ENCODE peak calls at places on chromosomes 2 and 18, in nine cellular contexts. G is activated T-helper 1 cell treated with Interleukin-2 at 50 U/mL for 16 hours; B is GM06990; U is stomach; Y is T follicular helper cell; H is heart left ventricle; F is T1000; R is stimulated activated CD4-positive, alpha-beta T cell treated with anti-CD3 and anti-CD28 coated beads, Interleukin-2, amount 100 ng/mL, for 48 hours; Z is HTR-8/SVneo. L is an unnamed sample.

GRCh38 chr2:200357845-200358244 is 51.4 kb downstream of the SPATS2L start:
- DNase-seq in Y (no peak), F (no peak), Z (no peak), B (no peak), G (no peak), H (no peak), R (no peak), U (no peak), L (no peak)

GRCh38 chr2:39728941-39729351 is 50.1 kb downstream of the THUMPD2 start:
- DNase-seq in G (no peak), U (peak; percentile 35), H (peak; percentile 39), B (no peak), Z (peak; percentile 42), R (peak; percentile 6), Y (no peak), F (no peak), L (no peak)

GRCh38 chr2:240149943-240150784 is 9.7 kb upstream of the OTOS start:
- DNase-seq in U (peak; percentile 32), Z (peak; percentile 77), Y (no peak), G (no peak), B (no peak), F (no peak), R (peak; percentile 34), H (peak; percentile 37), L (no peak)

GRCh38 chr18:5779922-5780321 is 115.4 kb downstream of the TMEM200C start:
- DNase-seq in U (no peak), R (no peak), Y (no peak), B (no peak), Z (no peak), F (no peak), G (no peak), H (no peak), L (no peak)

GRCh38 chr18:58584219-58585127 is 44.4 kb downstream of the ALPK2 start:
- DNase-seq in F (no peak), H (no peak), Y (no peak), B (no peak), Z (no peak), U (no peak), R (no peak), G (no peak), L (no peak)

GRCh38 chr2:27723372-27724144 is 48.0 kb upstream of the MRPL33 start:
- DNase-seq in B (no peak), G (no peak), R (no peak), U (peak; percentile 79), Z (peak; percentile 82), F (peak; percentile 15), Y (no peak), H (peak; percentile 68), L (peak; percentile 34)

GRCh38 chr2:137202310-137202709 is 437.0 kb downstream of the THSD7B start:
- DNase-seq in Z (no peak), H (no peak), B (no peak), R (no peak), U (no peak), F (no peak), G (no peak), Y (no peak), L (no peak)

GRCh38 chr2:173462908-173463840 is 108.5 kb downstream of the CDCA7 start:
- DNase-seq in B (no peak), U (no peak), R (no peak), Y (no peak), H (no peak), G (no peak), Z (no peak), F (no peak), L (no peak)

GRCh38 chr2:878245-878930 is 72.3 kb upstream of the SNTG2 start:
- DNase-seq in F (no peak), Z (no peak), Y (no peak), R (no peak), G (no peak), H (no peak), U (peak; percentile 20), B (no peak), L (no peak)

GRCh38 chr2:140565756-140566155 is 1565.1 kb downstream of the LRP1B start:
- DNase-seq in B (no peak), U (no peak), G (no peak), H (no peak), R (no peak), Y (no peak), F (no peak), Z (no peak), L (no peak)

GRCh38 chr18:46771141-46771540 is 14.3 kb upstream of the ST8SIA5 start:
- DNase-seq in Y (no peak), Z (no peak), B (no peak), G (no peak), U (no peak), H (no peak), F (no peak), R (no peak), L (no peak)

GRCh38 chr2:127657232-127657595 is 11.3 kb downstream of the GPR17 start:
- DNase-seq in G (no peak), U (no peak), R (no peak), Z (no peak), F (no peak), B (no peak), Y (no peak), H (peak; percentile 19), L (no peak)

GRCh38 chr18:13051159-13051558 is 60.0 kb downstream of the CEP192 start:
- DNase-seq in G (no peak), U (no peak), Y (no peak), F (no peak), B (no peak), H (no peak), Z (no peak), R (peak; percentile 18), L (no peak)

GRCh38 chr18:9103488-9103887 is 989 bp downstream of the NDUFV2 start:
- DNase-seq in G (no peak), B (no peak), R (no peak), U (no peak), F (no peak), Y (no peak), H (no peak), Z (no peak), L (no peak)

GRCh38 chr2:45439788-45440773 is 171.0 kb downstream of the SRBD1 start:
- DNase-seq in U (no peak), F (no peak), H (no peak), Z (no peak), G (no peak), Y (no peak), R (no peak), B (peak; percentile 24), L (no peak)

GRCh38 chr2:15223887-15224286 is 337.2 kb downstream of the NBAS start:
- DNase-seq in Y (no peak), U (no peak), F (no peak), H (no peak), B (no peak), R (no peak), G (no peak), Z (peak; percentile 8), L (no peak)

GRCh38 chr2:60318544-60318943 is 234.9 kb downstream of the BCL11A start:
- DNase-seq in R (no peak), Y (no peak), B (no peak), Z (no peak), H (no peak), F (no peak), G (no peak), U (no peak), L (no peak)

GRCh38 chr2:96413067-96413722 is 77.6 kb downstream of the NCAPH start:
- DNase-seq in H (no peak), F (no peak), Z (no peak), G (no peak), Y (no peak), U (peak; percentile 54), R (no peak), B (no peak), L (no peak)

GRCh38 chr2:85852979-85853498 is 35.8 kb downstream of the ST3GAL5 start:
- DNase-seq in Y (peak; percentile 54), H (no peak), U (peak; percentile 45), B (peak; percentile 55), Z (no peak), F (no peak), R (peak; percentile 38), G (peak; percentile 57), L (peak; percentile 13)

GRCh38 chr2:70962885-70963878 is 15.2 kb upstream of the ANKRD53 start:
- DNase-seq in R (no peak), Y (no peak), B (no peak), H (no peak), G (no peak), U (no peak), F (no peak), Z (no peak), L (no peak)

GRCh38 chr2:148987286-148987685 is 51.2 kb upstream of the LYPD6B start:
- DNase-seq in B (no peak), R (no peak), F (no peak), G (no peak), U (no peak), Z (no peak), Y (no peak), H (no peak), L (no peak)

GRCh38 chr2:189137519-189137918 is 42.0 kb downstream of the COL5A2 start:
- DNase-seq in R (no peak), H (no peak), G (no peak), U (no peak), F (no peak), Y (no peak), B (no peak), Z (no peak), L (no peak)

GRCh38 chr2:8215982-8216381 is 465.9 kb upstream of the ID2 start:
- DNase-seq in Z (no peak), B (no peak), G (no peak), Y (no peak), H (no peak), R (no peak), U (no peak), F (no peak), L (no peak)

GRCh38 chr2:223001831-223002230 is 50.2 kb upstream of the KCNE4 start:
- DNase-seq in Z (no peak), G (no peak), F (no peak), R (no peak), H (no peak), U (no peak), Y (no peak), B (no peak), L (no peak)

GRCh38 chr2:71880846-71881610 is 266.6 kb downstream of the CYP26B1 start:
- DNase-seq in Y (no peak), G (no peak), F (peak; percentile 27), B (no peak), H (peak; percentile 72), Z (peak; percentile 89), U (no peak), R (no peak), L (no peak)

GRCh38 chr2:73089270-73090030 is 17.9 kb upstream of the SFXN5 start:
- DNase-seq in R (no peak), H (peak; percentile 59), Z (peak; percentile 96), B (no peak), G (no peak), F (peak; percentile 83), U (peak; percentile 36), Y (no peak), L (no peak)

GRCh38 chr2:129354662-129355061 is 624.8 kb upstream of the RAB6C start:
- DNase-seq in R (no peak), G (no peak), Y (no peak), Z (no peak), U (no peak), H (no peak), B (no peak), F (no peak), L (no peak)

GRCh38 chr2:193668557-193669323 is 1474.0 kb upstream of the TMEFF2 start:
- DNase-seq in B (peak; percentile 18), Y (no peak), Z (no peak), F (no peak), R (no peak), G (no peak), U (no peak), H (no peak), L (no peak)

GRCh38 chr2:109128466-109129355 is at the start of gene SH3RF3:
- DNase-seq in F (peak; percentile 32), H (peak; percentile 71), R (no peak), Y (no peak), B (peak; percentile 45), G (no peak), U (peak; percentile 44), Z (peak; percentile 32), L (peak; percentile 7)

GRCh38 chr2:25089605-25090424 is 47.9 kb downstream of the EFR3B start:
- DNase-seq in H (no peak), B (no peak), R (no peak), Z (no peak), Y (no peak), F (no peak), G (no peak), U (no peak), L (no peak)

GRCh38 chr2:130805613-130806012 is 31.1 kb upstream of the ARHGEF4 start:
- DNase-seq in B (no peak), R (no peak), U (no peak), H (no peak), Y (no peak), F (no peak), Z (no peak), G (no peak), L (no peak)